ENCODE peak calls at places on chromosomes 5 and 9, in seven cellular contexts. K is kidney epithelial cell; N is non-pigmented ciliary epithelial cell; H is activated CD8-positive, alpha-beta T cell treated with anti-CD3 and anti-CD28 coated beads, Interleukin-2, amount 10 ng/mL, durations not matched to agents 7 days and 5 days; A is T-helper 2 cell; T is KBM-7; X is GF-D8. S is an unnamed sample.

GRCh38 chr9:121233906-121234901 is 32.5 kb upstream of the RAB14 start:
- DNase-seq in T (peak), K (no peak), H (no peak), N (no peak), X (peak), A (no peak), S (no peak)

GRCh38 chr9:25415723-25416122 is 262.5 kb downstream of the TUSC1 start:
- DNase-seq in A (no peak), H (no peak), N (no peak), T (no peak), X (no peak), K (no peak), S (no peak)

GRCh38 chr5:33153891-33154290 is 286.9 kb upstream of the TARS1 start:
- DNase-seq in X (no peak), T (no peak), N (no peak), K (no peak), H (no peak), A (no peak), S (no peak)

GRCh38 chr5:177083351-177083750 is 3.4 kb upstream of the FGFR4 start:
- DNase-seq in K (no peak), H (no peak), N (no peak), T (no peak), A (no peak), X (no peak), S (no peak)

GRCh38 chr5:73519531-73520283 is 21.5 kb downstream of the BTF3 start:
- DNase-seq in T (peak), A (no peak), H (peak), N (peak), X (peak), K (peak), S (peak)

GRCh38 chr5:93748875-93749397 is 7.5 kb upstream of the POU5F2 start:
- DNase-seq in N (no peak), K (no peak), T (no peak), X (no peak), H (no peak), A (no peak), S (no peak)

GRCh38 chr5:127092690-127093089 is 19.4 kb upstream of the C5orf63 start:
- DNase-seq in T (no peak), H (no peak), A (no peak), K (no peak), X (no peak), N (peak), S (no peak)

GRCh38 chr5:33637011-33637410 is 196.2 kb downstream of the TARS1 start:
- DNase-seq in H (no peak), A (no peak), T (no peak), X (no peak), K (no peak), N (no peak), S (no peak)

GRCh38 chr9:95351051-95351450 is 33.5 kb upstream of the FANCC start:
- DNase-seq in X (no peak), A (no peak), T (no peak), N (no peak), K (no peak), H (no peak), S (no peak)

GRCh38 chr5:32172908-32173393 is 1.2 kb downstream of the GOLPH3 start:
- DNase-seq in H (no peak), N (no peak), K (no peak), X (peak), T (no peak), A (no peak), S (no peak)

GRCh38 chr9:115157245-115157674 is 39.3 kb upstream of the TNC start:
- DNase-seq in H (no peak), N (no peak), T (no peak), K (peak), A (no peak), X (no peak), S (no peak)

GRCh38 chr5:157651011-157651611 is 1.1 kb downstream of the SOX30 start:
- DNase-seq in X (no peak), N (no peak), A (no peak), T (no peak), H (no peak), K (no peak), S (no peak)

GRCh38 chr5:56606202-56606601 is 209.1 kb upstream of the MAP3K1 start:
- DNase-seq in H (no peak), K (no peak), X (no peak), N (no peak), A (no peak), T (no peak), S (no peak)